ENCODE peak calls at places on chromosomes 11 and 22, in four cellular contexts. Z is DMS79 treated with DMSO at 0.1 percent for 48 hours, S is AG08395, X is brain microvascular endothelial cell. J is an unnamed sample.

GRCh38 chr11:10019906-10020682 is 273.9 kb downstream of the SBF2 start:
- DNase-seq in Z (peak; percentile 55), S (no peak), X (no peak), J (no peak)

GRCh38 chr22:45334068-45334467 is 24.3 kb downstream of the FAM118A start:
- DNase-seq in Z (no peak), S (no peak), X (no peak), J (no peak)

GRCh38 chr11:73426184-73426845 is 50.1 kb downstream of the RELT start:
- DNase-seq in Z (no peak), S (peak; percentile 17), X (no peak), J (no peak)

GRCh38 chr11:116119158-116119557 is 614.9 kb upstream of the CADM1 start:
- DNase-seq in Z (no peak), S (no peak), X (no peak), J (no peak)

GRCh38 chr22:50531546-50532352 is 1.9 kb upstream of the TYMP start:
- DNase-seq in Z (peak; percentile 7), S (peak; percentile 81), X (peak; percentile 57), J (peak; percentile 65)

GRCh38 chr11:4167292-4167691 is 72.7 kb downstream of the RRM1 start:
- DNase-seq in Z (no peak), S (no peak), X (no peak), J (no peak)

GRCh38 chr22:22888509-22889353 is 1.1 kb downstream of the IGLL5 start:
- DNase-seq in Z (no peak), S (no peak), X (no peak), J (no peak)

GRCh38 chr22:40323681-40324083 is 22.6 kb upstream of the ADSL start:
- DNase-seq in Z (no peak), S (peak; percentile 13), X (no peak), J (no peak)

GRCh38 chr22:47435826-47436225 is 673.4 kb downstream of the TBC1D22A start:
- DNase-seq in Z (no peak), S (no peak), X (no peak), J (no peak)

GRCh38 chr22:32698926-32699619 is 102.4 kb upstream of the TIMP3 start:
- DNase-seq in Z (no peak), S (no peak), X (no peak), J (no peak)

GRCh38 chr11:131579932-131580387 is 209.5 kb downstream of the NTM start:
- DNase-seq in Z (no peak), S (peak; percentile 82), X (peak; percentile 52), J (peak; percentile 3)

GRCh38 chr11:68470304-68470811 is 9.8 kb downstream of the PPP6R3 start:
- DNase-seq in Z (no peak), S (no peak), X (no peak), J (no peak)

GRCh38 chr11:125081098-125081798 is 18.1 kb downstream of the SLC37A2 start:
- DNase-seq in Z (no peak), S (no peak), X (no peak), J (no peak)

GRCh38 chr11:17939542-17939941 is 73.3 kb downstream of the SERGEF start:
- DNase-seq in Z (no peak), S (no peak), X (no peak), J (no peak)

GRCh38 chr22:44245438-44245837 is 64.7 kb downstream of the PARVG start:
- DNase-seq in Z (no peak), S (no peak), X (no peak), J (no peak)

GRCh38 chr11:94820480-94820879 is 52.3 kb downstream of the AMOTL1 start:
- DNase-seq in Z (no peak), S (no peak), X (no peak), J (no peak)

GRCh38 chr22:39718921-39719320 is 148.4 kb downstream of the CACNA1I start:
- DNase-seq in Z (no peak), S (no peak), X (no peak), J (no peak)

GRCh38 chr11:12414641-12415040 is 37.3 kb downstream of the PARVA start:
- DNase-seq in Z (no peak), S (peak; percentile 50), X (no peak), J (no peak)

J was measured in amniotic epithelial cell.